ENCODE peak calls at places on chromosomes 4 and X, in eight cellular contexts. One of them, this sample, is unnamed. For H3K4me1, the result is how much of the 10 kb centered on the place peaks cover.

GRCh38 chrX:77061022-77061421 is 386.2 kb upstream of the FGF16 start:
- DNase-seq in cardiac muscle cell: no peak
- DNase-seq in left ventricle myocardium inferior: no peak
- DNase-seq in pancreas: no peak
- DNase-seq in fibroblast of lung: no peak
- DNase-seq in psoas muscle: no peak
- DNase-seq in OCI-LY7: no peak
- DNase-seq in uterus: no peak
- DNase-seq in this sample: no peak

GRCh38 chrX:44432641-44433040 is 89.2 kb upstream of the EFHC2 start:
- DNase-seq in cardiac muscle cell: no peak
- DNase-seq in left ventricle myocardium inferior: no peak
- DNase-seq in pancreas: no peak
- DNase-seq in fibroblast of lung: peak
- DNase-seq in psoas muscle: no peak
- DNase-seq in OCI-LY7: peak
- DNase-seq in uterus: no peak
- DNase-seq in this sample: no peak

GRCh38 chr4:145507636-145508035 is 26.0 kb downstream of the SMAD1 start:
- DNase-seq in cardiac muscle cell: no peak
- DNase-seq in left ventricle myocardium inferior: no peak
- DNase-seq in pancreas: no peak
- DNase-seq in fibroblast of lung: peak
- DNase-seq in psoas muscle: no peak
- DNase-seq in OCI-LY7: peak
- DNase-seq in uterus: no peak
- DNase-seq in this sample: no peak

GRCh38 chrX:24080670-24081069 is 25.9 kb downstream of the EIF2S3 start:
- DNase-seq in cardiac muscle cell: no peak
- DNase-seq in left ventricle myocardium inferior: no peak
- DNase-seq in pancreas: no peak
- DNase-seq in fibroblast of lung: no peak
- DNase-seq in psoas muscle: no peak
- DNase-seq in OCI-LY7: no peak
- DNase-seq in uterus: no peak
- DNase-seq in this sample: no peak

GRCh38 chrX:115591856-115592842 is 31.2 kb downstream of the PLS3 start:
- DNase-seq in cardiac muscle cell: no peak
- DNase-seq in left ventricle myocardium inferior: no peak
- DNase-seq in pancreas: no peak
- DNase-seq in fibroblast of lung: no peak
- DNase-seq in psoas muscle: no peak
- DNase-seq in OCI-LY7: no peak
- DNase-seq in uterus: no peak
- DNase-seq in this sample: no peak

GRCh38 chr4:47615385-47615784 is 130.3 kb downstream of the ATP10D start:
- DNase-seq in cardiac muscle cell: no peak
- DNase-seq in left ventricle myocardium inferior: no peak
- DNase-seq in pancreas: no peak
- DNase-seq in fibroblast of lung: peak
- DNase-seq in psoas muscle: no peak
- DNase-seq in OCI-LY7: no peak
- DNase-seq in uterus: no peak
- DNase-seq in this sample: no peak

GRCh38 chrX:53018627-53019026 is 30.0 kb upstream of the GPR173 start:
- DNase-seq in cardiac muscle cell: no peak
- DNase-seq in left ventricle myocardium inferior: no peak
- DNase-seq in pancreas: no peak
- DNase-seq in fibroblast of lung: peak
- DNase-seq in psoas muscle: no peak
- DNase-seq in OCI-LY7: no peak
- DNase-seq in uterus: no peak
- DNase-seq in this sample: no peak

GRCh38 chr4:113682730-113683129 is 78.8 kb downstream of the CAMK2D start:
- DNase-seq in cardiac muscle cell: no peak
- DNase-seq in left ventricle myocardium inferior: no peak
- DNase-seq in pancreas: no peak
- DNase-seq in fibroblast of lung: peak
- DNase-seq in psoas muscle: no peak
- DNase-seq in OCI-LY7: no peak
- DNase-seq in uterus: no peak
- DNase-seq in this sample: no peak

DNA sequence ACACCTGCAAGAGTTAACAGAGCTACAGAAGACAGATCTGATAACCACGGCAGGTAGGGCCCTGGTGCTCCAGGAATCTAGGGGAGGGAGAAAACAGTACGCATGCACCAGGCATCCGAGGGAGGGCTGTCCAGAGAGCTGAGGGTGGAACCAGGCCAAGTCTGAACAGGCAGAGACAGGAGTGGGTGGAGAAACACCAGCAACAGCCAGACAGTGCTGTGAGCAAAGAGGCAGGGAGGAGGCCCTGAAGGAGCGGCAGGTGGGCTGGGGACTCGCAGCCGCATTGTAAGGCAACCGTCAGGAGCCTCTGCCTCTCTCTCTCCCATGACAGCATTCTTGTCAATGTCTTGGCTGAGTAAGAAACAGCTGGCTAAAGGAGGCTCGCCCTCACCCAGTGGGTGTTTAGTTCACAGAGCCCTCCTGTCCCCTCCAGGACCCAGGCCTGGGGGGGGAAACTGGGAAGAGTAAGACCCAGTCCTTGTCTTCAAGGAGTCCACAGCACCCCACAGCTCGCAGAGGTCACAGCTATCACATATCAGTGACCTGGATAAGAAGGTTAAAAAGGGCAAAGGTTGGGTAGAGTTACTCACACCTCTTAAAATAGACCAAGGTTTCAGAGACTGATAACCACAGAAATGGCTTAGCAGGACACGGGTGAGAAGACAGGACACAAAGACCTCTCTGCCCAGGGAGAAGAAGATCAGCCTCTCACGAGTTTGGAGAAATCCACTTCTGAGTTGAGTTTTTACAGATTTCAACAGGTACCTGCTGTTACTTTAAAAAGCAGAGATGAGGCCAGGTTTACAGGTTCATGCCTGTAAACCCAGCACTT is 10.5 kb downstream of the ACSL1 start:
- DNase-seq in cardiac muscle cell: peak
- DNase-seq in left ventricle myocardium inferior: peak
- DNase-seq in pancreas: peak
- DNase-seq in fibroblast of lung: peak
- DNase-seq in psoas muscle: peak
- DNase-seq in OCI-LY7: peak
- DNase-seq in uterus: peak
- DNase-seq in this sample: peak
- H3K4me3 ChIP-seq in cardiac muscle cell: no peak
- H3K4me3 ChIP-seq in left ventricle myocardium inferior: peak
- H3K4me3 ChIP-seq in pancreas: no peak
- H3K4me3 ChIP-seq in fibroblast of lung: no peak
- H3K4me3 ChIP-seq in psoas muscle: peak
- H3K4me3 ChIP-seq in OCI-LY7: peak
- H3K4me3 ChIP-seq in uterus: no peak
- H3K4me3 ChIP-seq in this sample: no peak

GRCh38 chr4:5752803-5753184 is 41.8 kb downstream of the EVC start:
- DNase-seq in cardiac muscle cell: no peak
- DNase-seq in left ventricle myocardium inferior: no peak
- DNase-seq in pancreas: peak
- DNase-seq in fibroblast of lung: no peak
- DNase-seq in psoas muscle: no peak
- DNase-seq in OCI-LY7: no peak
- DNase-seq in uterus: no peak
- DNase-seq in this sample: no peak

GRCh38 chr4:5755161-5755560 is 44.2 kb downstream of the EVC start:
- DNase-seq in cardiac muscle cell: no peak
- DNase-seq in left ventricle myocardium inferior: no peak
- DNase-seq in pancreas: no peak
- DNase-seq in fibroblast of lung: no peak
- DNase-seq in psoas muscle: no peak
- DNase-seq in OCI-LY7: no peak
- DNase-seq in uterus: no peak
- DNase-seq in this sample: no peak

GRCh38 chr4:5755679-5756078 is 44.7 kb downstream of the EVC start:
- DNase-seq in cardiac muscle cell: no peak
- DNase-seq in left ventricle myocardium inferior: no peak
- DNase-seq in pancreas: no peak
- DNase-seq in fibroblast of lung: no peak
- DNase-seq in psoas muscle: no peak
- DNase-seq in OCI-LY7: no peak
- DNase-seq in uterus: no peak
- DNase-seq in this sample: no peak

GRCh38 chr4:5753366-5753765 is 42.4 kb downstream of the EVC start:
- DNase-seq in cardiac muscle cell: no peak
- DNase-seq in left ventricle myocardium inferior: no peak
- DNase-seq in pancreas: no peak
- DNase-seq in fibroblast of lung: no peak
- DNase-seq in psoas muscle: no peak
- DNase-seq in OCI-LY7: no peak
- DNase-seq in uterus: no peak
- DNase-seq in this sample: no peak

DNA sequence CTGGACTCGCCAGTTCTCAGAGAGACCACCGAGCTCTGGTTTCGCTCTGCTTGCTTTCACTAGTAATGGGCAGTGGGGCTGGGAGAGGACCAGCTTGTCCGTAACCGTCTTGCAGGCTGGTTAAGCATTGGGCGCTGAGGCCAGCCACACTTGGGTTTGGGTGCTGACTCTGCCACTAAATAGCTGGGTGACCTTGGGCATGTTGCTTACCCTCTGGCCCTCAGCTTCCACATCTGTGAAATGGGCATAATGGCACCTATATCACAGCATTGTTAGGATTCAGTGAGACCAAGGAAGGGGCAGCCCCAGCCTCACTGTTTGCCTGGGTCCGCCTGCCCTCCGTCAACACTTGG is 43.5 kb downstream of the EVC start:
- DNase-seq in cardiac muscle cell: no peak
- DNase-seq in left ventricle myocardium inferior: no peak
- DNase-seq in pancreas: no peak
- DNase-seq in fibroblast of lung: no peak
- DNase-seq in psoas muscle: no peak
- DNase-seq in OCI-LY7: no peak
- DNase-seq in uterus: no peak
- DNase-seq in this sample: no peak
- H3K4me1 ChIP-seq in cardiac muscle cell: under half
- H3K4me1 ChIP-seq in left ventricle myocardium inferior: under half
- H3K4me1 ChIP-seq in pancreas: under half
- H3K4me1 ChIP-seq in fibroblast of lung: under half
- H3K4me1 ChIP-seq in psoas muscle: under half
- H3K4me1 ChIP-seq in OCI-LY7: under half
- H3K4me1 ChIP-seq in uterus: under half
- H3K4me1 ChIP-seq in this sample: under half

DNA sequence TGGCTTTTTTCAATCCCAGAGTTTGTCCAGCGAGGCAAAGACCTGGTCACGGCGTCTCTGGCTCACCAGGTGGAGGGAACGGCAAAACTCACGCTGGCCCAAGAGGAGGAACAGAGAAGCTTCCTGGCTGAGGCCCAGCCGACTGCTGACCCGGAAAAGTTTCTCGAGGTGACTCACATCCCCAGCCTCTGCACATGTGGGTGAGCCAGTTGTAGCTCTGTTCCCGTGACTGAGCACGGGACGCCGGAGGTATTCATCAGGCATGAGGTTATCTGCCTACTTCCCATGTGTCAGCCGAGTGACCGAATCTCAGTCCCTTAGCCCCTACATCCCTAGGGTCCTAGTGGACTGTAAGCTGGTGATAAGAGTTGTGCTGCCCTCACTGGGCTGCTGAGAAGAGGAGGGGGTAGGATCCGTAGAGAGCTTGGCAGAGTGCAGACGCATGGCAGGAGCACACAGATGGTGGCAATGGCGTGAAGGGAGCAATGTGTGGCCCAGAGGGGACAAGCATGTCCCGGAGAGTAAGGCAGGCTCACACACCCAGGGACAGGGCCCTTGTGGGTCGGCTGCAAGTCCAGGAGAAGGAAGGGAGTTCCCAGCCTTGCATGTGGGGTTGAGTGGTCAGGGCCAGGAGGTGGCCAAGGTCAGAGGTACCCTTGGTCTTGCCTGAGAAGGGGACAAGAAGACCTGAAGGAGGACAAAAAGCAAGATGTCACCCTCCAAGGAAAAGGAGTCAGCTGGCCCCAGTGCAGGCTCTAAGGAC is 42.9 kb downstream of the EVC start:
- DNase-seq in cardiac muscle cell: no peak
- DNase-seq in left ventricle myocardium inferior: no peak
- DNase-seq in pancreas: no peak
- DNase-seq in fibroblast of lung: peak
- DNase-seq in psoas muscle: no peak
- DNase-seq in OCI-LY7: no peak
- DNase-seq in uterus: no peak
- DNase-seq in this sample: no peak
- H3K4me3 ChIP-seq in cardiac muscle cell: no peak
- H3K4me3 ChIP-seq in left ventricle myocardium inferior: no peak
- H3K4me3 ChIP-seq in pancreas: no peak
- H3K4me3 ChIP-seq in fibroblast of lung: no peak
- H3K4me3 ChIP-seq in psoas muscle: no peak
- H3K4me3 ChIP-seq in OCI-LY7: no peak
- H3K4me3 ChIP-seq in uterus: no peak
- H3K4me3 ChIP-seq in this sample: no peak

GRCh38 chr4:36224969-36225903 is 19.1 kb downstream of the ARAP2 start:
- DNase-seq in cardiac muscle cell: no peak
- DNase-seq in left ventricle myocardium inferior: no peak
- DNase-seq in pancreas: no peak
- DNase-seq in fibroblast of lung: no peak
- DNase-seq in psoas muscle: no peak
- DNase-seq in OCI-LY7: no peak
- DNase-seq in uterus: no peak
- DNase-seq in this sample: no peak

GRCh38 chr4:36230523-36230922 is 13.8 kb downstream of the ARAP2 start:
- DNase-seq in cardiac muscle cell: no peak
- DNase-seq in left ventricle myocardium inferior: no peak
- DNase-seq in pancreas: no peak
- DNase-seq in fibroblast of lung: no peak
- DNase-seq in psoas muscle: no peak
- DNase-seq in OCI-LY7: no peak
- DNase-seq in uterus: no peak
- DNase-seq in this sample: no peak

GRCh38 chr4:36227913-36228312 is 16.4 kb downstream of the ARAP2 start:
- DNase-seq in cardiac muscle cell: no peak
- DNase-seq in left ventricle myocardium inferior: no peak
- DNase-seq in pancreas: no peak
- DNase-seq in fibroblast of lung: no peak
- DNase-seq in psoas muscle: no peak
- DNase-seq in OCI-LY7: no peak
- DNase-seq in uterus: no peak
- DNase-seq in this sample: no peak

GRCh38 chr4:36222702-36223101 is 21.6 kb downstream of the ARAP2 start:
- DNase-seq in cardiac muscle cell: no peak
- DNase-seq in left ventricle myocardium inferior: no peak
- DNase-seq in pancreas: no peak
- DNase-seq in fibroblast of lung: peak
- DNase-seq in psoas muscle: no peak
- DNase-seq in OCI-LY7: no peak
- DNase-seq in uterus: no peak
- DNase-seq in this sample: no peak

DNA sequence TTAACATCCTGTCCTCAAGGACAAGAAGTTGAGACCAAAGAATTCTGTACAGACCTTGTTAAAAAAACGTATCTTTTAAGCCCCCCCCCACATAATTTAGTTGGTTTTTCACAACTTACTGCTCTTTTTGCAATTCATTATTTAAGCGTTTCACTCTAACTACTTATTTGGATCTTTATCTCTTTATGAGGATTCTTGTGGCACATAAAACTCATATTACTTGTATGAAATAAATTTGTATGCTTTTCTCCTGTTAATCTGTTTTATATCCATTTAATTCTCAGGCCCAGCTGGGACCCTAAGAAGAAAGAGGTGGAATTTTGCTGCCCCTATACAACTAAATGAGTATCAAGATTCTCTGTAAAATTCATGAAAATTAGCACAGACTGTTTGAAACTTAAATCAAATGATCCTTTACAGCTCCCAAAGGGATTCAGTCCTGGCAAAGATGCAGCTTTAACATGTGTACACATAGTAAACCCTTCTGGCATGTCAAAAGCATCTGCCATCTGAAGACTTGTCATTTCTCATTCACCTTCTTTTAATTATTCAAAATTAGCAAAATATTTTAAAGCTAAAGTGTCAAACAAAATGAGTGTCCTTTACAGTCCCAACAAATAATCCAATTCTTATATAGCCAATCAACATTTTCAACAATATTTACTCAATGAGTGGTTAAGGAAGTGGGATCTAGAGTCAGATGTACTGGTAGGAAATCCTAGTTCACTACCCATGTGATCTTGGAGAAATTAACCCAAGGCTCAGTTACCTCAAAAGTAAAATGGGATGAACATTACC is 17.7 kb downstream of the ARAP2 start:
- DNase-seq in cardiac muscle cell: no peak
- DNase-seq in left ventricle myocardium inferior: no peak
- DNase-seq in pancreas: no peak
- DNase-seq in fibroblast of lung: no peak
- DNase-seq in psoas muscle: no peak
- DNase-seq in OCI-LY7: no peak
- DNase-seq in uterus: no peak
- DNase-seq in this sample: no peak
- H3K4me1 ChIP-seq in cardiac muscle cell: under half
- H3K4me1 ChIP-seq in left ventricle myocardium inferior: under half
- H3K4me1 ChIP-seq in pancreas: under half
- H3K4me1 ChIP-seq in fibroblast of lung: under half
- H3K4me1 ChIP-seq in psoas muscle: under half
- H3K4me1 ChIP-seq in OCI-LY7: under half
- H3K4me1 ChIP-seq in uterus: under half
- H3K4me1 ChIP-seq in this sample: under half